ENCODE peak calls at places on chromosomes 5 and 9, in five cellular contexts. F, Y, L, E and D are unnamed samples. For H3K4me1, the result is how much of the 10 kb centered on the place peaks cover.

GRCh38 chr9:93959739-93960154 is 4.6 kb upstream of the BARX1 start:
- DNase-seq in F (no peak), Y (no peak), L (no peak), E (no peak), D (no peak)

GRCh38 chr5:72658767-72659540 is 151.7 kb upstream of the ZNF366 start:
- DNase-seq in F (no peak), Y (no peak), L (no peak), E (no peak), D (no peak)

GRCh38 chr9:4854191-4854590 is 61.4 kb downstream of the RCL1 start:
- DNase-seq in F (no peak), Y (no peak), L (no peak), E (no peak), D (no peak)

GRCh38 chr5:140221697-140222223 is 46.8 kb downstream of the CYSTM1 start:
- DNase-seq in F (peak), Y (no peak), L (no peak), E (no peak), D (no peak)

GRCh38 chr9:27726244-27727141 is 153.2 kb upstream of the C9orf72 start:
- DNase-seq in F (peak), Y (peak), L (peak), E (peak), D (peak)

GRCh38 chr9:99134893-99135341 is 30.0 kb downstream of the TGFBR1 start:
- DNase-seq in F (peak), Y (no peak), L (no peak), E (no peak), D (no peak)

GRCh38 chr5:174323878-174324281 is 278.4 kb downstream of the NSG2 start:
- DNase-seq in F (peak), Y (no peak), L (peak), E (peak), D (no peak)

GRCh38 chr5:147188200-147189108 is 46.4 kb upstream of the STK32A start:
- DNase-seq in F (peak), Y (peak), L (peak), E (peak), D (peak)

GRCh38 chr9:70382709-70383605 is 31.5 kb downstream of the KLF9 start:
- DNase-seq in F (no peak), Y (no peak), L (no peak), E (no peak), D (no peak)

GRCh38 chr9:126016579-126017290 is 269.6 kb downstream of the PBX3 start:
- DNase-seq in F (no peak), Y (no peak), L (no peak), E (no peak), D (no peak)

GRCh38 chr5:138082033-138082432 is 1.8 kb upstream of the WNT8A start:
- DNase-seq in F (no peak), Y (no peak), L (no peak), E (no peak), D (no peak)

GRCh38 chr5:154092356-154092755 is 53.6 kb downstream of the MFAP3 start:
- DNase-seq in F (peak), Y (no peak), L (no peak), E (no peak), D (no peak)

GRCh38 chr5:61675015-61675692 is 343.1 kb downstream of the ZSWIM6 start:
- DNase-seq in F (no peak), Y (no peak), L (peak), E (peak), D (peak)

GRCh38 chr5:32057157-32058096 is 116.7 kb downstream of the GOLPH3 start:
- DNase-seq in F (no peak), Y (no peak), L (no peak), E (no peak), D (no peak)

GRCh38 chr9:96450613-96451544 is 910 bp downstream of the HABP4 start:
- DNase-seq in F (peak), Y (peak), L (peak), E (no peak), D (peak)

GRCh38 chr5:172749881-172750608 is 20.9 kb downstream of the DUSP1 start:
- DNase-seq in F (peak), Y (no peak), L (no peak), E (no peak), D (no peak)

GRCh38 chr9:90259302-90260246 is 383.1 kb downstream of the DIRAS2 start:
- DNase-seq in F (no peak), Y (no peak), L (no peak), E (no peak), D (no peak)

GRCh38 chr5:166083183-166083959 is 2208.1 kb upstream of the WWC1 start:
- DNase-seq in F (no peak), Y (no peak), L (no peak), E (no peak), D (no peak)

GRCh38 chr5:72611111-72611724 is 104.0 kb upstream of the ZNF366 start:
- DNase-seq in F (peak), Y (peak), L (peak), E (peak), D (peak)

GRCh38 chr9:922731-923130 is 53.7 kb upstream of the DMRT3 start:
- DNase-seq in F (no peak), Y (no peak), L (no peak), E (no peak), D (no peak)

GRCh38 chr5:30401479-30402058 is 791.9 kb upstream of the CDH6 start:
- DNase-seq in F (peak), Y (peak), L (peak), E (peak), D (peak)

GRCh38 chr5:147532157-147532556 is 22.3 kb upstream of the DPYSL3 start:
- DNase-seq in F (no peak), Y (no peak), L (no peak), E (no peak), D (no peak)

GRCh38 chr5:9898319-9898718 is 268.2 kb upstream of the TAS2R1 start:
- DNase-seq in F (peak), Y (no peak), L (peak), E (peak), D (peak)

GRCh38 chr5:172453986-172454354 is 355 bp downstream of the SH3PXD2B start:
- DNase-seq in F (no peak), Y (no peak), L (peak), E (peak), D (peak)

GRCh38 chr5:65562731-65563701 is at the start of the genes CENPK and PPWD1:
- DNase-seq in F (peak), Y (peak), L (peak), E (peak), D (peak)

GRCh38 chr5:71631070-71631469 is 43.9 kb downstream of the MCCC2 start:
- DNase-seq in F (no peak), Y (no peak), L (no peak), E (no peak), D (no peak)

GRCh38 chr5:126718246-126718868 is 58.6 kb upstream of the LMNB1 start:
- DNase-seq in F (no peak), Y (no peak), L (no peak), E (peak), D (no peak)

GRCh38 chr5:99169309-99169708 is 240.5 kb upstream of the CHD1 start:
- DNase-seq in F (peak), Y (no peak), L (no peak), E (peak), D (no peak)

GRCh38 chr5:9546973-9547947 is 1.4 kb upstream of the SEMA5A start:
- DNase-seq in F (peak), Y (no peak), L (peak), E (no peak), D (peak)

GRCh38 chr5:124302504-124302903 is 443.9 kb downstream of the ZNF608 start:
- DNase-seq in F (peak), Y (no peak), L (no peak), E (no peak), D (no peak)

GRCh38 chr9:123925820-123926219 is 4.1 kb downstream of the DENND1A start:
- DNase-seq in F (no peak), Y (no peak), L (no peak), E (no peak), D (no peak)

GRCh38 chr5:65483474-65484346 is 2.0 kb upstream of the ADAMTS6 start:
- DNase-seq in F (peak), Y (no peak), L (no peak), E (no peak), D (no peak)

GRCh38 chr5:143206194-143207053 is 197.1 kb downstream of the NR3C1 start:
- DNase-seq in F (no peak), Y (no peak), L (no peak), E (no peak), D (no peak)

GRCh38 chr5:60633336-60633735 is 66.6 kb downstream of the DEPDC1B start:
- DNase-seq in F (peak), Y (no peak), L (peak), E (no peak), D (no peak)

GRCh38 chr9:87405677-87406544 is 91.8 kb upstream of the DAPK1 start:
- DNase-seq in F (no peak), Y (no peak), L (peak), E (no peak), D (no peak)

DNA sequence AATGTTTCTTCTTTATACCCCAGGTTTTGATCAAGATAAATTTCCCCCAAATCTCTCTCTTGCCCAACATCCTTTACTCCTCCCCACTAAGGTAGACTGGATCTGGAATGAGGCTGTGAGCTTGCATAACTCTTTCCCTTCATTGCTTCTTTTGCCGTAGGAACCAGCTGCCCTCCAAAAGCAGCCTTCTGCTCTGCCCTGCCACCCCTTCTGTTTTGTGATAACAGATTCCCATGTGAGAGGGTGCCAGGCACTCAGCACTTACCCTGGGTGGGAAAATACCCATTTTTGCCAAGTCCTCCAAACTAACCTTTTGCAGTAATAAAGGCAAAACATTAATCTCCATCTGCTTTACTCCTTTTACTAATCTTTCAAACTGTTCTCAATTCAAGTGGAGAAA is 182.6 kb downstream of the ASTN2 start:
- DNase-seq in F (no peak), Y (no peak), L (no peak), E (no peak), D (no peak)
- H3K4me1 ChIP-seq in F (under half), Y (under half), L (under half), E (under half), D (under half)

GRCh38 chr5:77957516-77957915 is 181.4 kb upstream of the TBCA start:
- DNase-seq in F (no peak), Y (no peak), L (no peak), E (no peak), D (no peak)
- H3K4me3 ChIP-seq in F (peak), Y (no peak), L (no peak), E (no peak), D (no peak)

GRCh38 chr5:113197456-113198200 is 221.0 kb downstream of the DCP2 start:
- DNase-seq in F (no peak), Y (peak), L (no peak), E (no peak), D (no peak)
- H3K4me1 ChIP-seq in F (under half), Y (under half), L (under half), E (under half), D (under half)

DNA sequence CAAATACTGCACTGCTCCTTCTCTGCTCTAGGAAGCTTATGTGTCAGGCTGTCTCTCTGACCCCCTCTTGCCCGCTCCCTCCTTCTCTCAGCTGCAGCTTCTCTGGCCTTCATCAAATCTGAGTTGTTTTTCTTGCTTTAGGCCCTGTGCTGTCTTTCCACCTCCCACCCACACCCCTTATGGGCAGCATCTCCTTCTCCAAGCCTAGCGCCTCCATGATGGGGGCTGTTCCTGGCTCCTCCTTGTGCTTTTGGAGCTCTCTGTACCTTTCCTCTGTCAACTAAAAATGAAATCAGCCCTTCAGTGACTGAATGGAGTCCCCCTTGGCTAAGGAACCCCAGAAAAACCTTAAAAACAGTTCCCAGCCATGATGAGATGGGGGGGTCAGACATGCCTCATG is 6.6 kb upstream of the CFAP157 start:
- DNase-seq in F (no peak), Y (no peak), L (no peak), E (no peak), D (no peak)
- H3K4me3 ChIP-seq in F (no peak), Y (no peak), L (no peak), E (no peak), D (no peak)

DNA sequence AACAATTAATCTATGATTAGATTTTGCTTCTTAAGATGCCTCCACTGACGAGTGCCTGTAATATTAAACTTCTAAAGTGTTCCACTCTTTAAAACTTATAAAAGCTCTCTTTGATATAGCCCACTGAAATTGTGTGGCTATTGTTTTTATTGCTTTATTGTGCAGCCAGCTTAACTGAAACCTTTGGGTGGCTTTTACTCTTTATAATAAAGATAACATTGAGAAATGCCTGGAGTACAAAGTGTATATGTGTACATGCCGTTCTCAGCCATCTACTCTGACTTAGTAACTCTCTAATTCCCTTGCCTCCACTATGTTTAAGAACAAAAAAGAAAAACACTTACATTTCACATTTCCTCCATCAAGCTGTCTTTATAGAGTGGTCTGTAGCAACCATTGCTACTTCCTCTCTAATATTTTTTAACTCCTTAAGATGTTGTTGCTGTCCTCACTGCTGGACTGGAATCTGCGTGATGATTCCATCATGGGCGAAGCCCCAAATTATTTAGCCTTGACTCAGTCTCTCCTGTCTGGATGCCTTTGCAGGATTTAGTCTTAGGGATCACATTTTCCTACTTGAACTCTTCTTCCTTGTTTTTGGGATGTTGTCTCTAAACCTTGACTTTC is 9.1 kb downstream of the PIK3R1 start:
- DNase-seq in F (peak), Y (no peak), L (no peak), E (no peak), D (no peak)
- H3K4me1 ChIP-seq in F (under half), Y (under half), L (under half), E (under half), D (half or more)

DNA sequence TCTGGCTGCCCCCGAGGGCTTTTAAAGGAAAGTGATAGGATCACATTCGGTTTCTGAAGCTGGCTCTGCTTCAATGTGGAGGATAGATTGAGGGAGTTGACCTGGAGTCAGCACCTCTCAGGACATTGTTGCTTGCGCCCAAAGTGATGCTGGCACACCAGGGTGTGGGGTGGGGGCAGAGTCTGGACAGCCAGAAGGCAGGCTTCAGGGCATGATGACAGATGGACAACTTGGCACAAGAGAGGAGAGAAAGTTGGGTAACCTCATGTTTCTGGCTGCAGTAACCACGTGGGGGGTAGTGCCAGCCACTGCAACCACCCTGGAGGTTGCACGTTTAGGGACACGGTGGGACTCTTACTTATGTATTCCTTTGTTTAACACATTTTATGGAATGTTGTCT is 9.5 kb downstream of the ALDH1B1 start:
- DNase-seq in F (no peak), Y (no peak), L (no peak), E (no peak), D (no peak)
- H3K4me3 ChIP-seq in F (no peak), Y (no peak), L (no peak), E (no peak), D (no peak)

GRCh38 chr9:98108540-98109031 is 10.4 kb downstream of the TRIM14 start:
- DNase-seq in F (no peak), Y (no peak), L (no peak), E (no peak), D (no peak)

GRCh38 chr9:98107926-98108325 is 11.1 kb downstream of the TRIM14 start:
- DNase-seq in F (no peak), Y (no peak), L (no peak), E (no peak), D (no peak)

GRCh38 chr9:98104445-98104881 is 14.6 kb downstream of the TRIM14 start:
- DNase-seq in F (no peak), Y (no peak), L (no peak), E (no peak), D (no peak)

GRCh38 chr9:98101868-98102273 is 17.2 kb downstream of the TRIM14 start:
- DNase-seq in F (peak), Y (peak), L (no peak), E (no peak), D (no peak)

DNA sequence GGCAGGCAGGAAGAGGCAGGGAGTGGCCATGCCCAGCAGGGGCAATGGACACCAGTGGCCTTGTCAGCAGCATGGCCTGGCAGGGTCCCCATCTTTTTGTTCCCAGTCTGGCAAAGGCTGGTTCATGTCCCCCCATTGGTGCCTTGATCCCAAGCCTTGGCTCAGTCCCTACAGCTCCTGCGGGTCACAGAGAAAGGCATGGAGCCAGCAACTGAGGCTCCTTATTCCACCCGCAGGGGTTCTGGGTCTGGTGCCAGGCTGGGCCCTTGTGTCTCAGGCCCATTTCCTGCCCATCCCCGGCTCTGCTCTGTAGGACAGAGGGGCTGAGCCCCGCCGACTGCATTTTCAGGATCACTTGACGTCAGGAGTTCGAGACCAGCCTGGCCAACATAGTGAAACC is 14.0 kb downstream of the TRIM14 start:
- DNase-seq in F (no peak), Y (no peak), L (no peak), E (no peak), D (peak)
- H3K4me1 ChIP-seq in F (under half), Y (under half), L (under half), E (under half), D (under half)

GRCh38 chr5:42306287-42306686 is 117.0 kb upstream of the GHR start:
- DNase-seq in F (no peak), Y (no peak), L (no peak), E (no peak), D (no peak)
- H3K4me3 ChIP-seq in F (no peak), Y (no peak), L (no peak), E (no peak), D (no peak)

GRCh38 chr9:110072597-110073355 is 135.2 kb downstream of the C9orf152 start:
- DNase-seq in F (no peak), Y (no peak), L (no peak), E (no peak), D (no peak)
- H3K4me1 ChIP-seq in F (under half), Y (under half), L (under half), E (under half), D (under half)